ENCODE peak calls at places on chromosomes 16 and 17, in seven cellular contexts. One of them, this sample, is unnamed.

GRCh38 chr16:59164461-59164860 is 430.3 kb upstream of the GOT2 start:
- DNase-seq in left lung: no peak
- DNase-seq in left ventricle myocardium inferior: no peak
- DNase-seq in fibroblast of lung: no peak
- DNase-seq in mucosa of descending colon: no peak
- DNase-seq in upper lobe of left lung: no peak
- DNase-seq in tibial artery: no peak
- DNase-seq in this sample: no peak

GRCh38 chr16:49281843-49282642 is 405 bp upstream of the CBLN1 start:
- DNase-seq in left lung: peak; percentile 90
- DNase-seq in left ventricle myocardium inferior: peak; percentile 83
- DNase-seq in fibroblast of lung: peak; percentile 23
- DNase-seq in mucosa of descending colon: peak; percentile 95
- DNase-seq in upper lobe of left lung: peak; percentile 83
- DNase-seq in tibial artery: peak; percentile 56
- DNase-seq in this sample: no peak

GRCh38 chr16:83930730-83931500 is 22.1 kb upstream of the OSGIN1 start:
- DNase-seq in left lung: peak; percentile 69
- DNase-seq in left ventricle myocardium inferior: no peak
- DNase-seq in fibroblast of lung: no peak
- DNase-seq in mucosa of descending colon: no peak
- DNase-seq in upper lobe of left lung: no peak
- DNase-seq in tibial artery: no peak
- DNase-seq in this sample: no peak

GRCh38 chr16:62615526-62615925 is 579.3 kb upstream of the CDH8 start:
- DNase-seq in left lung: no peak
- DNase-seq in left ventricle myocardium inferior: no peak
- DNase-seq in fibroblast of lung: no peak
- DNase-seq in mucosa of descending colon: no peak
- DNase-seq in upper lobe of left lung: no peak
- DNase-seq in tibial artery: no peak
- DNase-seq in this sample: no peak

GRCh38 chr16:69865701-69866100 is 85.4 kb upstream of the CLEC18A start:
- DNase-seq in left lung: no peak
- DNase-seq in left ventricle myocardium inferior: peak; percentile 27
- DNase-seq in fibroblast of lung: peak; percentile 78
- DNase-seq in mucosa of descending colon: no peak
- DNase-seq in upper lobe of left lung: peak; percentile 66
- DNase-seq in tibial artery: no peak
- DNase-seq in this sample: no peak

GRCh38 chr16:86755571-86756006 is 177.2 kb downstream of the FOXL1 start:
- DNase-seq in left lung: peak; percentile 72
- DNase-seq in left ventricle myocardium inferior: peak; percentile 83
- DNase-seq in fibroblast of lung: no peak
- DNase-seq in mucosa of descending colon: no peak
- DNase-seq in upper lobe of left lung: no peak
- DNase-seq in tibial artery: no peak
- DNase-seq in this sample: no peak

GRCh38 chr17:27545562-27546229 is 85.3 kb upstream of the LGALS9 start:
- DNase-seq in left lung: no peak
- DNase-seq in left ventricle myocardium inferior: no peak
- DNase-seq in fibroblast of lung: peak; percentile 77
- DNase-seq in mucosa of descending colon: no peak
- DNase-seq in upper lobe of left lung: no peak
- DNase-seq in tibial artery: no peak
- DNase-seq in this sample: no peak

GRCh38 chr17:2144701-2145100 is 89.8 kb downstream of the HIC1 start:
- DNase-seq in left lung: no peak
- DNase-seq in left ventricle myocardium inferior: no peak
- DNase-seq in fibroblast of lung: no peak
- DNase-seq in mucosa of descending colon: no peak
- DNase-seq in upper lobe of left lung: no peak
- DNase-seq in tibial artery: no peak
- DNase-seq in this sample: no peak

GRCh38 chr16:1631230-1631629 is 19.1 kb downstream of the CRAMP1 start:
- DNase-seq in left lung: no peak
- DNase-seq in left ventricle myocardium inferior: no peak
- DNase-seq in fibroblast of lung: no peak
- DNase-seq in mucosa of descending colon: no peak
- DNase-seq in upper lobe of left lung: no peak
- DNase-seq in tibial artery: no peak
- DNase-seq in this sample: no peak

GRCh38 chr17:4666296-4666695 is 24.8 kb upstream of the ALOX15 start:
- DNase-seq in left lung: no peak
- DNase-seq in left ventricle myocardium inferior: no peak
- DNase-seq in fibroblast of lung: peak; percentile 26
- DNase-seq in mucosa of descending colon: no peak
- DNase-seq in upper lobe of left lung: no peak
- DNase-seq in tibial artery: no peak
- DNase-seq in this sample: no peak

GRCh38 chr17:74192950-74193781 is 10.3 kb upstream of the RPL38 start:
- DNase-seq in left lung: peak; percentile 86
- DNase-seq in left ventricle myocardium inferior: peak; percentile 48
- DNase-seq in fibroblast of lung: peak; percentile 71
- DNase-seq in mucosa of descending colon: no peak
- DNase-seq in upper lobe of left lung: peak; percentile 69
- DNase-seq in tibial artery: peak; percentile 77
- DNase-seq in this sample: no peak

GRCh38 chr17:48620497-48621139 is 5.5 kb upstream of the HOXB8 start:
- DNase-seq in left lung: no peak
- DNase-seq in left ventricle myocardium inferior: no peak
- DNase-seq in fibroblast of lung: no peak
- DNase-seq in mucosa of descending colon: peak; percentile 49
- DNase-seq in upper lobe of left lung: no peak
- DNase-seq in tibial artery: no peak
- DNase-seq in this sample: no peak

GRCh38 chr17:9890124-9890523 is 14.9 kb downstream of the RCVRN start:
- DNase-seq in left lung: no peak
- DNase-seq in left ventricle myocardium inferior: no peak
- DNase-seq in fibroblast of lung: no peak
- DNase-seq in mucosa of descending colon: no peak
- DNase-seq in upper lobe of left lung: peak; percentile 36
- DNase-seq in tibial artery: no peak
- DNase-seq in this sample: no peak

GRCh38 chr17:49219987-49220386 is 9.5 kb downstream of the ABI3 start:
- DNase-seq in left lung: peak; percentile 76
- DNase-seq in left ventricle myocardium inferior: no peak
- DNase-seq in fibroblast of lung: no peak
- DNase-seq in mucosa of descending colon: no peak
- DNase-seq in upper lobe of left lung: no peak
- DNase-seq in tibial artery: no peak
- DNase-seq in this sample: no peak

GRCh38 chr17:57366177-57366557 is 109.8 kb downstream of the MSI2 start:
- DNase-seq in left lung: no peak
- DNase-seq in left ventricle myocardium inferior: no peak
- DNase-seq in fibroblast of lung: no peak
- DNase-seq in mucosa of descending colon: no peak
- DNase-seq in upper lobe of left lung: no peak
- DNase-seq in tibial artery: no peak
- DNase-seq in this sample: no peak

GRCh38 chr17:34254146-34254545 is 939 bp upstream of the CCL2 start:
- DNase-seq in left lung: no peak
- DNase-seq in left ventricle myocardium inferior: no peak
- DNase-seq in fibroblast of lung: peak; percentile 45
- DNase-seq in mucosa of descending colon: no peak
- DNase-seq in upper lobe of left lung: no peak
- DNase-seq in tibial artery: peak; percentile 38
- DNase-seq in this sample: no peak

GRCh38 chr17:45317113-45317820 is 447 bp upstream of the MAP3K14 start:
- DNase-seq in left lung: peak; percentile 100
- DNase-seq in left ventricle myocardium inferior: peak; percentile 100
- DNase-seq in fibroblast of lung: peak; percentile 100
- DNase-seq in mucosa of descending colon: peak; percentile 100
- DNase-seq in upper lobe of left lung: peak; percentile 100
- DNase-seq in tibial artery: peak; percentile 100
- DNase-seq in this sample: peak; percentile 99
- H3K4me1 ChIP-seq in left lung: peaks cover 34% of the 10 kb centered on the region
- H3K4me1 ChIP-seq in left ventricle myocardium inferior: peaks cover 68% of the 10 kb centered on the region
- H3K4me1 ChIP-seq in fibroblast of lung: peaks cover 45% of the 10 kb centered on the region
- H3K4me1 ChIP-seq in mucosa of descending colon: peaks cover 75% of the 10 kb centered on the region
- H3K4me1 ChIP-seq in upper lobe of left lung: peaks cover 62% of the 10 kb centered on the region
- H3K4me1 ChIP-seq in tibial artery: peaks cover 71% of the 10 kb centered on the region
- H3K4me1 ChIP-seq in this sample: peaks cover 71% of the 10 kb centered on the region

DNA sequence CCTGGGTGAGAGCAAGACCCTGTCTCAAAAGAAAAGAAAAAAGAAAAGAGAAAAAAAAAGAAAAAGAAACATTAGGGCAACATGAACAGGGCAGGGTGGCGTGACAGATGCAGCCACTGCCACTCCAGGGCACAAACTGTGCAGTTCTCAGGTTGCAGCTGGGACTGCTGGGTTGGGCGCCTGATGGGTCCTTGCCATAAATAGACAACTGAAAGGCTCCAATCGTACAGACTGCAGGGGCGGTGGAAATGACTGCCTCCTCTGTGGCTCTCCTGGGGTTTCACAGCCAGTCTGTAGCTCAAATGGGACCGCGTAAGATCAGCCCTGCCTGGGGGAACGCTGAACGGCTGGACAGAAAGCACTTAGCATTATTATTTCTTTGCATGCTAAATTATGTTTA is 130.7 kb downstream of the CPPED1 start:
- DNase-seq in left lung: no peak
- DNase-seq in left ventricle myocardium inferior: no peak
- DNase-seq in fibroblast of lung: no peak
- DNase-seq in mucosa of descending colon: no peak
- DNase-seq in upper lobe of left lung: no peak
- DNase-seq in tibial artery: no peak
- DNase-seq in this sample: no peak
- H3K4me1 ChIP-seq in left lung: no peaks in the 10 kb centered on the region
- H3K4me1 ChIP-seq in left ventricle myocardium inferior: no peaks in the 10 kb centered on the region
- H3K4me1 ChIP-seq in fibroblast of lung: no peaks in the 10 kb centered on the region
- H3K4me1 ChIP-seq in mucosa of descending colon: no peaks in the 10 kb centered on the region
- H3K4me1 ChIP-seq in upper lobe of left lung: no peaks in the 10 kb centered on the region
- H3K4me1 ChIP-seq in tibial artery: no peaks in the 10 kb centered on the region
- H3K4me1 ChIP-seq in this sample: no peaks in the 10 kb centered on the region

GRCh38 chr16:81836279-81837054 is 57.4 kb downstream of the PLCG2 start:
- DNase-seq in left lung: no peak
- DNase-seq in left ventricle myocardium inferior: no peak
- DNase-seq in fibroblast of lung: no peak
- DNase-seq in mucosa of descending colon: no peak
- DNase-seq in upper lobe of left lung: no peak
- DNase-seq in tibial artery: no peak
- DNase-seq in this sample: no peak

GRCh38 chr16:81833751-81834150 is 54.7 kb downstream of the PLCG2 start:
- DNase-seq in left lung: no peak
- DNase-seq in left ventricle myocardium inferior: no peak
- DNase-seq in fibroblast of lung: no peak
- DNase-seq in mucosa of descending colon: no peak
- DNase-seq in upper lobe of left lung: no peak
- DNase-seq in tibial artery: no peak
- DNase-seq in this sample: no peak

GRCh38 chr16:81838794-81839193 is 59.7 kb downstream of the PLCG2 start:
- DNase-seq in left lung: no peak
- DNase-seq in left ventricle myocardium inferior: no peak
- DNase-seq in fibroblast of lung: no peak
- DNase-seq in mucosa of descending colon: no peak
- DNase-seq in upper lobe of left lung: no peak
- DNase-seq in tibial artery: no peak
- DNase-seq in this sample: no peak

GRCh38 chr16:81834868-81835267 is 55.8 kb downstream of the PLCG2 start:
- DNase-seq in left lung: no peak
- DNase-seq in left ventricle myocardium inferior: no peak
- DNase-seq in fibroblast of lung: no peak
- DNase-seq in mucosa of descending colon: no peak
- DNase-seq in upper lobe of left lung: no peak
- DNase-seq in tibial artery: no peak
- DNase-seq in this sample: no peak

GRCh38 chr16:81837312-81837748 is 58.2 kb downstream of the PLCG2 start:
- DNase-seq in left lung: no peak
- DNase-seq in left ventricle myocardium inferior: no peak
- DNase-seq in fibroblast of lung: no peak
- DNase-seq in mucosa of descending colon: no peak
- DNase-seq in upper lobe of left lung: no peak
- DNase-seq in tibial artery: no peak
- DNase-seq in this sample: no peak
- H3K4me1 ChIP-seq in left lung: no peaks in the 10 kb centered on the region
- H3K4me1 ChIP-seq in left ventricle myocardium inferior: no peaks in the 10 kb centered on the region
- H3K4me1 ChIP-seq in fibroblast of lung: no peaks in the 10 kb centered on the region
- H3K4me1 ChIP-seq in mucosa of descending colon: no peaks in the 10 kb centered on the region
- H3K4me1 ChIP-seq in upper lobe of left lung: peaks cover 9% of the 10 kb centered on the region
- H3K4me1 ChIP-seq in tibial artery: no peaks in the 10 kb centered on the region
- H3K4me1 ChIP-seq in this sample: no peaks in the 10 kb centered on the region

GRCh38 chr16:81467815-81468214 is 23.2 kb downstream of the CMIP start:
- DNase-seq in left lung: no peak
- DNase-seq in left ventricle myocardium inferior: no peak
- DNase-seq in fibroblast of lung: no peak
- DNase-seq in mucosa of descending colon: no peak
- DNase-seq in upper lobe of left lung: no peak
- DNase-seq in tibial artery: no peak
- DNase-seq in this sample: no peak
- H3K4me1 ChIP-seq in left lung: peaks cover 15% of the 10 kb centered on the region
- H3K4me1 ChIP-seq in left ventricle myocardium inferior: peaks cover 38% of the 10 kb centered on the region
- H3K4me1 ChIP-seq in fibroblast of lung: peaks cover 3% of the 10 kb centered on the region
- H3K4me1 ChIP-seq in mucosa of descending colon: peaks cover 5% of the 10 kb centered on the region
- H3K4me1 ChIP-seq in upper lobe of left lung: peaks cover 39% of the 10 kb centered on the region
- H3K4me1 ChIP-seq in tibial artery: peaks cover 3% of the 10 kb centered on the region
- H3K4me1 ChIP-seq in this sample: peaks cover 37% of the 10 kb centered on the region

GRCh38 chr17:29740017-29740416 is 117.3 kb upstream of the CORO6 start:
- DNase-seq in left lung: no peak
- DNase-seq in left ventricle myocardium inferior: no peak
- DNase-seq in fibroblast of lung: no peak
- DNase-seq in mucosa of descending colon: no peak
- DNase-seq in upper lobe of left lung: no peak
- DNase-seq in tibial artery: no peak
- DNase-seq in this sample: no peak
- H3K4me1 ChIP-seq in left lung: no peaks in the 10 kb centered on the region
- H3K4me1 ChIP-seq in left ventricle myocardium inferior: peaks cover 73% of the 10 kb centered on the region
- H3K4me1 ChIP-seq in fibroblast of lung: peaks cover 4% of the 10 kb centered on the region
- H3K4me1 ChIP-seq in mucosa of descending colon: peaks cover 2% of the 10 kb centered on the region
- H3K4me1 ChIP-seq in upper lobe of left lung: peaks cover 32% of the 10 kb centered on the region
- H3K4me1 ChIP-seq in tibial artery: no peaks in the 10 kb centered on the region
- H3K4me1 ChIP-seq in this sample: peaks cover 3% of the 10 kb centered on the region